ENCODE peak calls at places on chromosomes 13 and 19, in five cellular contexts. One of them, this sample, is unnamed.

GRCh38 chr13:48184260-48184659 is 48.7 kb upstream of the ITM2B start:
- DNase-seq in NCI-H1105: no peak
- DNase-seq in choroid plexus epithelial cell: no peak
- DNase-seq in CD4-positive, alpha-beta memory T cell: no peak
- DNase-seq in NCI-H1436: no peak
- DNase-seq in this sample: no peak

GRCh38 chr13:94640676-94641075 is 39.0 kb downstream of the GPR180 start:
- DNase-seq in choroid plexus epithelial cell: peak
- DNase-seq in NCI-H1105: no peak
- DNase-seq in NCI-H1436: no peak
- DNase-seq in CD4-positive, alpha-beta memory T cell: no peak
- DNase-seq in this sample: no peak

GRCh38 chr13:71968025-71968424 is 101.0 kb upstream of the DACH1 start:
- DNase-seq in choroid plexus epithelial cell: peak
- DNase-seq in CD4-positive, alpha-beta memory T cell: no peak
- DNase-seq in NCI-H1436: no peak
- DNase-seq in NCI-H1105: no peak
- DNase-seq in this sample: no peak

GRCh38 chr19:31562916-31563626 is 213.8 kb upstream of the TSHZ3 start:
- DNase-seq in NCI-H1105: no peak
- DNase-seq in CD4-positive, alpha-beta memory T cell: no peak
- DNase-seq in NCI-H1436: no peak
- DNase-seq in choroid plexus epithelial cell: no peak
- DNase-seq in this sample: no peak

GRCh38 chr13:23701646-23702045 is 131.4 kb downstream of the TNFRSF19 start:
- DNase-seq in NCI-H1105: no peak
- DNase-seq in choroid plexus epithelial cell: peak
- DNase-seq in CD4-positive, alpha-beta memory T cell: no peak
- DNase-seq in NCI-H1436: no peak
- DNase-seq in this sample: no peak

GRCh38 chr13:110005563-110005962 is 219.2 kb upstream of the IRS2 start:
- DNase-seq in NCI-H1436: no peak
- DNase-seq in NCI-H1105: no peak
- DNase-seq in CD4-positive, alpha-beta memory T cell: no peak
- DNase-seq in choroid plexus epithelial cell: no peak
- DNase-seq in this sample: no peak

GRCh38 chr19:44644391-44645016 is 794 bp downstream of the PVR start:
- DNase-seq in NCI-H1105: no peak
- DNase-seq in NCI-H1436: no peak
- DNase-seq in CD4-positive, alpha-beta memory T cell: no peak
- DNase-seq in choroid plexus epithelial cell: peak
- DNase-seq in this sample: no peak

GRCh38 chr19:3880471-3881271 is at the start of gene ATCAY:
- DNase-seq in CD4-positive, alpha-beta memory T cell: no peak
- DNase-seq in choroid plexus epithelial cell: no peak
- DNase-seq in NCI-H1105: peak
- DNase-seq in NCI-H1436: peak
- DNase-seq in this sample: peak

GRCh38 chr13:103063376-103063775 is 2.8 kb downstream of the SLC10A2 start:
- DNase-seq in CD4-positive, alpha-beta memory T cell: no peak
- DNase-seq in NCI-H1105: no peak
- DNase-seq in choroid plexus epithelial cell: no peak
- DNase-seq in NCI-H1436: no peak
- DNase-seq in this sample: no peak

GRCh38 chr13:61954092-61954491 is 538.4 kb upstream of the PCDH20 start:
- DNase-seq in CD4-positive, alpha-beta memory T cell: no peak
- DNase-seq in choroid plexus epithelial cell: peak
- DNase-seq in NCI-H1105: peak
- DNase-seq in NCI-H1436: no peak
- DNase-seq in this sample: peak

GRCh38 chr19:46840157-46840942 is 10.3 kb downstream of the AP2S1 start:
- DNase-seq in NCI-H1436: peak
- DNase-seq in choroid plexus epithelial cell: peak
- DNase-seq in NCI-H1105: peak
- DNase-seq in CD4-positive, alpha-beta memory T cell: peak
- DNase-seq in this sample: no peak

GRCh38 chr13:100210966-100211710 is 122.2 kb downstream of the PCCA start:
- DNase-seq in NCI-H1105: no peak
- DNase-seq in NCI-H1436: no peak
- DNase-seq in choroid plexus epithelial cell: peak
- DNase-seq in CD4-positive, alpha-beta memory T cell: no peak
- DNase-seq in this sample: no peak

GRCh38 chr13:113874579-113875428 is 10.9 kb upstream of the GAS6 start:
- DNase-seq in CD4-positive, alpha-beta memory T cell: no peak
- DNase-seq in choroid plexus epithelial cell: no peak
- DNase-seq in NCI-H1105: no peak
- DNase-seq in NCI-H1436: no peak
- DNase-seq in this sample: no peak

GRCh38 chr13:110546933-110547332 is 14.6 kb downstream of the RAB20 start:
- DNase-seq in NCI-H1105: no peak
- DNase-seq in CD4-positive, alpha-beta memory T cell: no peak
- DNase-seq in NCI-H1436: no peak
- DNase-seq in choroid plexus epithelial cell: peak
- DNase-seq in this sample: no peak

GRCh38 chr19:33461256-33462111 is 60.1 kb downstream of the PEPD start:
- DNase-seq in NCI-H1105: no peak
- DNase-seq in choroid plexus epithelial cell: no peak
- DNase-seq in NCI-H1436: no peak
- DNase-seq in CD4-positive, alpha-beta memory T cell: no peak
- DNase-seq in this sample: no peak

GRCh38 chr13:109700176-109700575 is 86.2 kb downstream of the IRS2 start:
- DNase-seq in CD4-positive, alpha-beta memory T cell: no peak
- DNase-seq in NCI-H1436: peak
- DNase-seq in choroid plexus epithelial cell: peak
- DNase-seq in NCI-H1105: peak
- DNase-seq in this sample: peak

GRCh38 chr13:59771272-59771671 is 392.5 kb downstream of the DIAPH3 start:
- DNase-seq in NCI-H1436: no peak
- DNase-seq in CD4-positive, alpha-beta memory T cell: no peak
- DNase-seq in NCI-H1105: no peak
- DNase-seq in choroid plexus epithelial cell: peak
- DNase-seq in this sample: no peak

GRCh38 chr19:34497112-34497805 is 15.7 kb downstream of the WTIP start:
- DNase-seq in CD4-positive, alpha-beta memory T cell: no peak
- DNase-seq in NCI-H1105: no peak
- DNase-seq in choroid plexus epithelial cell: no peak
- DNase-seq in NCI-H1436: no peak
- DNase-seq in this sample: no peak

GRCh38 chr13:85366759-85367417 is 432.3 kb downstream of the SLITRK6 start:
- DNase-seq in NCI-H1436: no peak
- DNase-seq in choroid plexus epithelial cell: peak
- DNase-seq in NCI-H1105: no peak
- DNase-seq in CD4-positive, alpha-beta memory T cell: no peak
- DNase-seq in this sample: no peak

GRCh38 chr19:10431943-10432735 is 11.8 kb downstream of the PDE4A start:
- DNase-seq in choroid plexus epithelial cell: no peak
- DNase-seq in NCI-H1105: no peak
- DNase-seq in NCI-H1436: peak
- DNase-seq in CD4-positive, alpha-beta memory T cell: peak
- DNase-seq in this sample: no peak

GRCh38 chr13:108225440-108225839 is 7.2 kb downstream of the ABHD13 start:
- DNase-seq in NCI-H1105: no peak
- DNase-seq in NCI-H1436: no peak
- DNase-seq in CD4-positive, alpha-beta memory T cell: peak
- DNase-seq in choroid plexus epithelial cell: no peak
- DNase-seq in this sample: no peak

GRCh38 chr13:84649853-84650252 is 767.6 kb upstream of the SLITRK1 start:
- DNase-seq in CD4-positive, alpha-beta memory T cell: no peak
- DNase-seq in NCI-H1105: no peak
- DNase-seq in choroid plexus epithelial cell: no peak
- DNase-seq in NCI-H1436: no peak
- DNase-seq in this sample: no peak

GRCh38 chr13:100875392-100876043 is 200.9 kb upstream of the TMTC4 start:
- DNase-seq in choroid plexus epithelial cell: peak
- DNase-seq in NCI-H1436: no peak
- DNase-seq in CD4-positive, alpha-beta memory T cell: no peak
- DNase-seq in NCI-H1105: no peak
- DNase-seq in this sample: no peak

GRCh38 chr19:11478167-11479089 is 2.4 kb downstream of the ELAVL3 start:
- DNase-seq in CD4-positive, alpha-beta memory T cell: no peak
- DNase-seq in NCI-H1105: no peak
- DNase-seq in NCI-H1436: no peak
- DNase-seq in choroid plexus epithelial cell: no peak
- DNase-seq in this sample: no peak

GRCh38 chr19:48190288-48191284 is 20.1 kb downstream of the ZSWIM9 start:
- DNase-seq in CD4-positive, alpha-beta memory T cell: peak
- DNase-seq in NCI-H1105: no peak
- DNase-seq in choroid plexus epithelial cell: peak
- DNase-seq in NCI-H1436: peak
- DNase-seq in this sample: no peak

GRCh38 chr19:3034845-3035541 is 5.9 kb upstream of the TLE2 start:
- DNase-seq in NCI-H1105: no peak
- DNase-seq in CD4-positive, alpha-beta memory T cell: no peak
- DNase-seq in NCI-H1436: no peak
- DNase-seq in choroid plexus epithelial cell: peak
- DNase-seq in this sample: no peak

GRCh38 chr13:27533155-27533643 is 82.8 kb upstream of the MTIF3 start:
- DNase-seq in NCI-H1436: no peak
- DNase-seq in NCI-H1105: no peak
- DNase-seq in CD4-positive, alpha-beta memory T cell: peak
- DNase-seq in choroid plexus epithelial cell: peak
- DNase-seq in this sample: no peak

GRCh38 chr19:3556978-3557460 is 367 bp downstream of the MFSD12 start:
- DNase-seq in NCI-H1436: no peak
- DNase-seq in NCI-H1105: no peak
- DNase-seq in CD4-positive, alpha-beta memory T cell: peak
- DNase-seq in choroid plexus epithelial cell: peak
- DNase-seq in this sample: no peak

GRCh38 chr19:32287811-32288227 is 57.6 kb upstream of the ZNF507 start:
- DNase-seq in NCI-H1105: no peak
- DNase-seq in NCI-H1436: peak
- DNase-seq in CD4-positive, alpha-beta memory T cell: no peak
- DNase-seq in choroid plexus epithelial cell: peak
- DNase-seq in this sample: no peak

GRCh38 chr13:43573361-43573740 is 213.4 kb downstream of the ENOX1 start:
- DNase-seq in choroid plexus epithelial cell: peak
- DNase-seq in NCI-H1436: no peak
- DNase-seq in NCI-H1105: no peak
- DNase-seq in CD4-positive, alpha-beta memory T cell: no peak
- DNase-seq in this sample: no peak

GRCh38 chr13:113479179-113479578 is 11.3 kb downstream of the DCUN1D2 start:
- DNase-seq in choroid plexus epithelial cell: no peak
- DNase-seq in CD4-positive, alpha-beta memory T cell: no peak
- DNase-seq in NCI-H1105: no peak
- DNase-seq in NCI-H1436: no peak
- DNase-seq in this sample: no peak

GRCh38 chr13:43102304-43102703 is 78.9 kb downstream of the DNAJC15 start:
- DNase-seq in NCI-H1436: no peak
- DNase-seq in NCI-H1105: no peak
- DNase-seq in choroid plexus epithelial cell: no peak
- DNase-seq in CD4-positive, alpha-beta memory T cell: no peak
- DNase-seq in this sample: no peak

GRCh38 chr19:35851213-35852028 is 883 bp downstream of the NPHS1 start:
- DNase-seq in NCI-H1436: peak
- DNase-seq in choroid plexus epithelial cell: no peak
- DNase-seq in CD4-positive, alpha-beta memory T cell: no peak
- DNase-seq in NCI-H1105: peak
- DNase-seq in this sample: no peak

GRCh38 chr19:32658075-32658474 is 16.9 kb downstream of the ANKRD27 start:
- DNase-seq in NCI-H1105: no peak
- DNase-seq in choroid plexus epithelial cell: no peak
- DNase-seq in CD4-positive, alpha-beta memory T cell: no peak
- DNase-seq in NCI-H1436: no peak
- DNase-seq in this sample: no peak

GRCh38 chr13:68584776-68585175 is 1354.6 kb upstream of the PCDH9 start:
- DNase-seq in choroid plexus epithelial cell: no peak
- DNase-seq in NCI-H1105: no peak
- DNase-seq in NCI-H1436: no peak
- DNase-seq in CD4-positive, alpha-beta memory T cell: no peak
- DNase-seq in this sample: no peak

GRCh38 chr13:114089751-114090400 is 42.5 kb downstream of the RASA3 start:
- DNase-seq in choroid plexus epithelial cell: no peak
- DNase-seq in NCI-H1436: no peak
- DNase-seq in NCI-H1105: no peak
- DNase-seq in CD4-positive, alpha-beta memory T cell: no peak
- DNase-seq in this sample: no peak

GRCh38 chr13:77896536-77896935 is 22.1 kb downstream of the EDNRB start:
- DNase-seq in choroid plexus epithelial cell: peak
- DNase-seq in NCI-H1105: no peak
- DNase-seq in NCI-H1436: no peak
- DNase-seq in CD4-positive, alpha-beta memory T cell: no peak
- DNase-seq in this sample: no peak

GRCh38 chr19:11971045-11971444 is 6.2 kb downstream of the ZNF763 start:
- DNase-seq in choroid plexus epithelial cell: no peak
- DNase-seq in NCI-H1105: no peak
- DNase-seq in CD4-positive, alpha-beta memory T cell: no peak
- DNase-seq in NCI-H1436: no peak
- DNase-seq in this sample: no peak

GRCh38 chr13:44212633-44213387 is 160.8 kb upstream of the SERP2 start:
- DNase-seq in choroid plexus epithelial cell: peak
- DNase-seq in NCI-H1105: no peak
- DNase-seq in CD4-positive, alpha-beta memory T cell: no peak
- DNase-seq in NCI-H1436: no peak
- DNase-seq in this sample: no peak

This sample was measured in NCI-H1417 treated with DMSO at 0.1 percent for 48 hours.